ENCODE peak calls at places on chromosomes 6 and 20, in seven cellular contexts. S, J, U, L, N, Z and W are unnamed samples.

GRCh38 chr20:58237318-58238182 is 9.1 kb upstream of the ANKRD60 start:
- DNase-seq in S (no peak), J (no peak), L (no peak), N (no peak), U (peak), Z (no peak), W (no peak)

GRCh38 chr6:44258921-44259320 is 1.6 kb upstream of the SLC35B2 start:
- DNase-seq in S (no peak), J (no peak), N (no peak), U (no peak), L (no peak), Z (no peak), W (no peak)

GRCh38 chr6:42704251-42704936 is 18.0 kb downstream of the PRPH2 start:
- DNase-seq in L (peak), Z (no peak), U (peak), S (no peak), J (peak), N (no peak), W (peak)

GRCh38 chr20:41072099-41072798 is 43.6 kb downstream of the TOP1 start:
- DNase-seq in L (peak), S (no peak), Z (no peak), N (no peak), U (peak), J (no peak), W (no peak)

GRCh38 chr6:129440691-129441090 is 269.3 kb downstream of the ARHGAP18 start:
- DNase-seq in L (no peak), Z (no peak), N (no peak), J (peak), U (peak), S (no peak), W (no peak)

GRCh38 chr6:39092124-39092523 is 22.9 kb downstream of the SAYSD1 start:
- DNase-seq in U (no peak), L (no peak), N (no peak), S (no peak), Z (no peak), J (no peak), W (peak)

GRCh38 chr6:157410088-157410487 is 29.1 kb downstream of the ZDHHC14 start:
- DNase-seq in L (no peak), N (no peak), J (no peak), U (no peak), S (no peak), Z (no peak), W (no peak)

GRCh38 chr6:11729083-11729482 is 49.5 kb downstream of the ADTRP start:
- DNase-seq in N (no peak), U (no peak), Z (no peak), J (no peak), S (no peak), L (no peak), W (no peak)

GRCh38 chr6:25175216-25175615 is 104.0 kb upstream of the CARMIL1 start:
- DNase-seq in Z (no peak), L (no peak), S (no peak), U (no peak), N (no peak), J (no peak), W (no peak)

GRCh38 chr6:132464538-132465256 is 48.2 kb downstream of the STX7 start:
- DNase-seq in U (no peak), L (no peak), Z (no peak), J (no peak), N (no peak), S (no peak), W (no peak)

GRCh38 chr20:10131612-10132345 is 86.9 kb upstream of the SNAP25 start:
- DNase-seq in Z (no peak), S (no peak), L (peak), U (peak), J (peak), N (peak), W (peak)

GRCh38 chr6:161639772-161640171 is 365.9 kb upstream of the AGPAT4 start:
- DNase-seq in L (no peak), U (no peak), N (no peak), J (no peak), S (no peak), Z (no peak), W (no peak)

GRCh38 chr20:43949741-43950618 is 35.3 kb downstream of the TOX2 start:
- DNase-seq in S (peak), N (no peak), U (no peak), Z (no peak), L (no peak), J (no peak), W (no peak)

GRCh38 chr6:158783167-158783450 is 36.1 kb downstream of the EZR start:
- DNase-seq in N (no peak), J (no peak), S (no peak), U (no peak), L (no peak), Z (no peak), W (no peak)

GRCh38 chr6:5657684-5658429 is 348.9 kb downstream of the NRN1 start:
- DNase-seq in N (no peak), L (no peak), Z (no peak), U (peak), J (no peak), S (no peak), W (no peak)

GRCh38 chr20:4904127-4904860 is 97.0 kb downstream of the SLC23A2 start:
- DNase-seq in U (no peak), J (no peak), Z (no peak), N (no peak), L (no peak), S (no peak), W (no peak)

GRCh38 chr20:2707353-2708072 is 14.9 kb downstream of the EBF4 start:
- DNase-seq in J (no peak), L (no peak), S (no peak), Z (no peak), N (no peak), U (no peak), W (no peak)

GRCh38 chr6:89351632-89352328 is 742 bp downstream of the UBE2J1 start:
- DNase-seq in N (no peak), Z (no peak), S (no peak), J (peak), L (no peak), U (no peak), W (no peak)

GRCh38 chr6:158660331-158660730 is 10.5 kb downstream of the SYTL3 start:
- DNase-seq in J (peak), U (peak), S (peak), N (no peak), Z (no peak), L (no peak), W (peak)

GRCh38 chr6:149897015-149897697 is 757 bp downstream of the RAET1E start:
- DNase-seq in S (no peak), L (peak), Z (no peak), J (no peak), N (no peak), U (peak), W (no peak)

GRCh38 chr6:108002365-108003221 is 44.6 kb upstream of the SEC63 start:
- DNase-seq in S (no peak), N (no peak), U (peak), J (peak), Z (peak), L (no peak), W (no peak)

GRCh38 chr6:45433533-45434400 is 56.0 kb upstream of the SUPT3H start:
- DNase-seq in N (no peak), Z (no peak), S (no peak), L (no peak), J (no peak), U (no peak), W (no peak)

GRCh38 chr6:127514396-127515227 is 4.5 kb downstream of the MTCL3 start:
- DNase-seq in L (no peak), S (no peak), N (no peak), J (peak), U (peak), Z (peak), W (peak)

GRCh38 chr6:28251648-28252506 is at the start of gene ZKSCAN4:
- DNase-seq in N (peak), L (peak), S (peak), U (peak), Z (peak), J (peak), W (peak)

GRCh38 chr6:43973351-43973750 is 153.9 kb downstream of the MRPL14 start:
- DNase-seq in U (no peak), L (no peak), Z (no peak), N (peak), J (peak), S (no peak), W (no peak)

GRCh38 chr20:4091332-4092135 is 76.2 kb upstream of the RNF24 start:
- DNase-seq in Z (peak), N (peak), J (peak), S (no peak), L (peak), U (peak), W (peak)

GRCh38 chr6:160737934-160738333 is 35.9 kb downstream of the PLG start:
- DNase-seq in S (no peak), U (no peak), J (no peak), N (no peak), L (no peak), Z (no peak), W (no peak)

GRCh38 chr6:170344631-170345576 is 38.3 kb downstream of the FAM120B start:
- DNase-seq in L (no peak), J (no peak), U (peak), Z (peak), N (no peak), S (no peak), W (no peak)

GRCh38 chr6:158751842-158752424 is 67.2 kb downstream of the EZR start:
- DNase-seq in L (no peak), N (no peak), J (no peak), S (no peak), U (no peak), Z (no peak), W (no peak)

GRCh38 chr6:157895585-157895984 is 72.5 kb downstream of the SNX9 start:
- DNase-seq in S (no peak), L (no peak), J (no peak), U (no peak), Z (no peak), N (no peak), W (no peak)

GRCh38 chr6:20939161-20939775 is 405.0 kb downstream of the CDKAL1 start:
- DNase-seq in N (no peak), L (no peak), J (no peak), Z (no peak), U (no peak), S (no peak), W (no peak)

GRCh38 chr6:93350774-93351173 is 68.6 kb downstream of the EPHA7 start:
- DNase-seq in Z (no peak), S (no peak), L (no peak), U (no peak), N (no peak), J (no peak), W (no peak)

GRCh38 chr6:106538145-106538544 is 91.2 kb downstream of the RTN4IP1 start:
- DNase-seq in J (no peak), S (no peak), L (no peak), N (no peak), U (no peak), Z (no peak), W (no peak)

GRCh38 chr6:43074847-43075741 is 1.0 kb upstream of the PTK7 start:
- DNase-seq in J (no peak), Z (no peak), S (no peak), N (peak), L (peak), U (peak), W (no peak)

GRCh38 chr6:56243518-56244070 is 3.8 kb downstream of the COL21A1 start:
- DNase-seq in S (no peak), J (no peak), N (no peak), Z (no peak), L (no peak), U (no peak), W (no peak)

GRCh38 chr6:75486850-75487568 is 6.6 kb downstream of the FILIP1 start:
- DNase-seq in L (no peak), N (no peak), U (no peak), J (no peak), S (no peak), Z (no peak), W (no peak)

GRCh38 chr6:88166493-88166900 is 350 bp upstream of the CNR1 start:
- DNase-seq in S (no peak), J (no peak), U (peak), N (peak), Z (peak), L (no peak), W (peak)

GRCh38 chr20:63230800-63231268 is 4.9 kb upstream of the BIRC7 start:
- DNase-seq in N (peak), J (peak), L (peak), U (peak), S (peak), Z (peak), W (peak)
- TF ChIP-seq CTCF in N (peak), J (peak), L (peak), U (peak), S (peak), Z (peak), W (no peak)

GRCh38 chr20:36045373-36045714 is 77.0 kb downstream of the CNBD2 start:
- DNase-seq in U (no peak), L (no peak), J (no peak), S (no peak), N (no peak), Z (no peak), W (no peak)

GRCh38 chr20:36051318-36052116 is 83.1 kb downstream of the CNBD2 start:
- DNase-seq in L (no peak), N (no peak), J (peak), S (no peak), U (no peak), Z (no peak), W (peak)

GRCh38 chr20:36052117-36052513 is 83.7 kb downstream of the CNBD2 start:
- DNase-seq in L (no peak), J (no peak), S (no peak), N (no peak), Z (no peak), U (no peak), W (no peak)

GRCh38 chr20:36055145-36055544 is 86.8 kb downstream of the CNBD2 start:
- DNase-seq in S (no peak), J (no peak), N (no peak), L (no peak), Z (no peak), U (no peak), W (no peak)

DNA sequence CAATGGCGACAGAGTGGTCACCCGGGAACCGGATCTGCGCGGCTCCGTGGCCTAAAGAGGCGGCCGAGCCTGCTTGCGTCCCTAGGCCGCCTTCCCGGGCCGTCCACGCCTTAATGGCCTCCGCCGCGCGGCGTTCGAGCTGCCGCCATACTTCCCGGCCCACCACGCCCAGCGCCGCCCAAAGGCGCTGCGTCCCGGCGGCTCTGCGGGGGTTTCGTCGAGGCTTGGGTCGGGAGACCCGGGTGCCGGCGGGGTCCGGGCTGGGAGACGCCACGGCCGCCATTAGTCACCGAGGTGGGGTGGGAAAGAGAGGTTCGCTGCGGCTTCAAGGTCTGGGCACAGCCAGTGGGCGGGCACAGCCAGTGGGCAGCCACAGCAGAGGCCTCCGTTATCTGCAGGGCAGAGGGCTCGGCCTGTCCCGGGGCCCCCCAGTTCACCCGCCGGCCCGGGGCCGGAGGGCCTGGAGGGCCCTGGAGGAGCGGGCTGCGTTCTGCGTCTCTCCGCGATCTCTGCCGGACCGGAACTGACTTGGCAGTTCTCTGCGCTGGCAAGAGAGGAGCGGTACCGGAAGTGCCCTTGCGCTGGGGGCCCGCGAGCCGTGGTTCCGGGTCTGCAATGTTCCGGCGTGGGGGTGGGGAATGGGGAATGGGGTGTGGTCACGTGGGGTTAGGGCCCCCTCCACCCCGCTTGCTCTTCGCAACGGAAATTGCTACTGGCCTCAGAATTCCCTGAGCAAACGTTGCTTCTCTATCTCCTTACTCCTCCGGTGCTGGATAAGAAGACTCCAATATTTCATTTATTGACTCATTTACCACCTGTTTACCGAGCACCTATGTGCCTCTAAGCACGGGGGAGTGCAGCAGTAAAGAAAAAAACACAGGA is 82.3 kb downstream of the CNBD2 start:
- DNase-seq in Z (peak), L (peak), U (peak), J (peak), S (peak), N (peak), W (peak)
- TF ChIP-seq CTCF in Z (no peak), L (no peak), U (no peak), J (no peak), S (no peak), N (no peak), W (no peak)

GRCh38 chr6:33609444-33610034 is 11.6 kb upstream of the ITPR3 start:
- DNase-seq in N (no peak), J (no peak), L (peak), U (peak), Z (no peak), S (no peak), W (no peak)

GRCh38 chr6:33609019-33609418 is 12.1 kb upstream of the ITPR3 start:
- DNase-seq in U (no peak), J (no peak), N (no peak), L (no peak), S (no peak), Z (no peak), W (no peak)

GRCh38 chr6:33606642-33607041 is 14.5 kb upstream of the ITPR3 start:
- DNase-seq in N (no peak), Z (no peak), S (no peak), L (no peak), J (no peak), U (no peak), W (no peak)

GRCh38 chr6:33607126-33607783 is 13.9 kb upstream of the ITPR3 start:
- DNase-seq in S (no peak), J (no peak), L (no peak), N (no peak), Z (no peak), U (no peak), W (no peak)

DNA sequence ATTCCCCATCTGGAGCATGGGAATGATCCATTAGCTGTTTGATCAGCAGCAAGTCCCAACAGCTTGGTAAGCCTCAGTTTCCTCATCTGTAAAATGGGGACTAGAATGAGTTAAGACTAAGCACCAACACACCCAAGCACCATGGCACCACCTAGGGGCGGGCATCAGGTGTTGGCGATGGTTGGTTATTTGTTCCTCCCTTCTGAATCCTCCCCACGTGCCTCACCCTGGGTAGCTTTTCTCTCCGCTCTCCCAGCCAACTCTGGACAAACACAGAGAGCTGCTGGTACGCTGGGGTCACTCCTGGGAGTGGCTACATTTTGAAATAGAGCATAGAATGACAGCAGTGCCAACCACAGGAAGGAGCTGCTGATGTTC is 13.3 kb upstream of the ITPR3 start:
- DNase-seq in S (peak), N (no peak), L (no peak), J (no peak), Z (no peak), U (no peak), W (no peak)
- TF ChIP-seq CTCF in S (peak), N (no peak), L (no peak), J (peak), Z (peak), U (peak), W (no peak)

GRCh38 chr20:37758332-37758731 is 64.5 kb downstream of the CTNNBL1 start:
- DNase-seq in S (no peak), L (no peak), Z (no peak), N (no peak), U (no peak), J (peak), W (peak)
- TF ChIP-seq CTCF in S (peak), L (no peak), Z (no peak), N (no peak), U (no peak), J (peak), W (peak)

DNA sequence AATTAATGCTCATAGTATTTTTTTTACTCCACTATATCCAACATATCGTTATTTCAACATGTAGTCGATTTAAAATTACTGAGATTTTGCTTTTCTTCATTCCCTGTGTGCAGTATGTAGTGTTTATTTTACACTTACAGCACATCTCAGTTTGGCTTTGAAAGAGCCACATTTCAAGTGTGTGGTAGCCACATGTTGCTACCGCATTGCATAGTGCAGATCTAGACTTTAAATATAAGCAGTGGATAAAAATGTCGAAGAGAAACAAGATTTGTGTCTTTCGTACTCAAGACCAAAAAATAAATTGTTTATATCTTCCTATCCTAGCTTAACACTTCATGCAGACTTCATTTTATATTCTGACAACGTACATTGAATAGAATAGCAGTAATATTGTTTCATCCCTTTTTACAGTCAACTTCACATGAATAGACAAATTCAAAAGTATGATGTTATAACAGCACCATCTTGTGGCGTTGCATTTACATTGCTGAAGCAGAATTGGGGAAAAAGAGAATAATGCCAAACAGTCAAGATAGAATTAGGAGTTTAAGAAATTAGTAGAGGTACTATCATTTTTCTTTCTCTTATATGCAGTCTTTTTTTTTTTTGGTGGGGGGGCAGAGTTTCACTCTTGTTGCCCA is 29.9 kb downstream of the FBXO5 start:
- DNase-seq in J (no peak), N (no peak), S (peak), L (no peak), Z (no peak), U (peak), W (no peak)
- TF ChIP-seq CTCF in J (peak), N (peak), S (peak), L (no peak), Z (peak), U (peak), W (no peak)

GRCh38 chr20:60340232-60340631 is 382.0 kb downstream of the CDH26 start:
- DNase-seq in Z (no peak), S (no peak), N (no peak), L (no peak), J (no peak), U (no peak), W (no peak)
- TF ChIP-seq CTCF in Z (no peak), S (no peak), N (no peak), L (no peak), J (peak), U (no peak), W (no peak)